ENCODE peak calls at places on chromosomes 2 and 18, in ten cellular contexts. One of them, this sample, is unnamed.

GRCh38 chr18:42617086-42617725 is 498.3 kb downstream of the RIT2 start:
- DNase-seq in Panc1: no peak
- DNase-seq in Karpas-422: no peak
- DNase-seq in uterus: no peak
- DNase-seq in epithelial cell of prostate: no peak
- DNase-seq in neuronal stem cell: no peak
- DNase-seq in upper lobe of right lung: no peak
- DNase-seq in tibial artery: no peak
- DNase-seq in body of pancreas: no peak
- DNase-seq in foreskin keratinocyte: no peak
- DNase-seq in this sample: no peak

GRCh38 chr18:79411614-79412526 is 16.1 kb downstream of the NFATC1 start:
- DNase-seq in Panc1: no peak
- DNase-seq in Karpas-422: no peak
- DNase-seq in uterus: no peak
- DNase-seq in epithelial cell of prostate: no peak
- DNase-seq in neuronal stem cell: no peak
- DNase-seq in upper lobe of right lung: peak
- DNase-seq in tibial artery: no peak
- DNase-seq in body of pancreas: no peak
- DNase-seq in foreskin keratinocyte: no peak
- DNase-seq in this sample: no peak

GRCh38 chr2:200653021-200653420 is 67.2 kb downstream of the AOX1 start:
- DNase-seq in Panc1: no peak
- DNase-seq in Karpas-422: no peak
- DNase-seq in uterus: no peak
- DNase-seq in epithelial cell of prostate: no peak
- DNase-seq in neuronal stem cell: no peak
- DNase-seq in upper lobe of right lung: no peak
- DNase-seq in tibial artery: no peak
- DNase-seq in body of pancreas: peak
- DNase-seq in foreskin keratinocyte: no peak
- DNase-seq in this sample: no peak

GRCh38 chr2:10839813-10840212 is 27.2 kb upstream of the PDIA6 start:
- DNase-seq in Panc1: no peak
- DNase-seq in Karpas-422: no peak
- DNase-seq in uterus: no peak
- DNase-seq in epithelial cell of prostate: no peak
- DNase-seq in neuronal stem cell: no peak
- DNase-seq in upper lobe of right lung: no peak
- DNase-seq in tibial artery: no peak
- DNase-seq in body of pancreas: no peak
- DNase-seq in foreskin keratinocyte: no peak
- DNase-seq in this sample: no peak

GRCh38 chr2:1727101-1727771 is 17.1 kb downstream of the PXDN start:
- DNase-seq in Panc1: no peak
- DNase-seq in Karpas-422: no peak
- DNase-seq in uterus: peak
- DNase-seq in epithelial cell of prostate: no peak
- DNase-seq in neuronal stem cell: no peak
- DNase-seq in upper lobe of right lung: no peak
- DNase-seq in tibial artery: peak
- DNase-seq in body of pancreas: no peak
- DNase-seq in foreskin keratinocyte: no peak
- DNase-seq in this sample: peak

GRCh38 chr18:10437837-10438236 is 16.6 kb upstream of the APCDD1 start:
- DNase-seq in Panc1: peak
- DNase-seq in Karpas-422: no peak
- DNase-seq in uterus: no peak
- DNase-seq in epithelial cell of prostate: no peak
- DNase-seq in neuronal stem cell: no peak
- DNase-seq in upper lobe of right lung: no peak
- DNase-seq in tibial artery: no peak
- DNase-seq in body of pancreas: no peak
- DNase-seq in foreskin keratinocyte: no peak
- DNase-seq in this sample: no peak

GRCh38 chr2:96923810-96924774 is 54.2 kb upstream of the SEMA4C start:
- DNase-seq in Panc1: no peak
- DNase-seq in Karpas-422: no peak
- DNase-seq in uterus: no peak
- DNase-seq in epithelial cell of prostate: no peak
- DNase-seq in neuronal stem cell: no peak
- DNase-seq in upper lobe of right lung: no peak
- DNase-seq in tibial artery: no peak
- DNase-seq in body of pancreas: no peak
- DNase-seq in foreskin keratinocyte: no peak
- DNase-seq in this sample: no peak

GRCh38 chr2:56239030-56239429 is 55.2 kb downstream of the CCDC85A start:
- DNase-seq in Panc1: no peak
- DNase-seq in Karpas-422: no peak
- DNase-seq in uterus: no peak
- DNase-seq in epithelial cell of prostate: no peak
- DNase-seq in neuronal stem cell: no peak
- DNase-seq in upper lobe of right lung: no peak
- DNase-seq in tibial artery: no peak
- DNase-seq in body of pancreas: no peak
- DNase-seq in foreskin keratinocyte: no peak
- DNase-seq in this sample: no peak

DNA sequence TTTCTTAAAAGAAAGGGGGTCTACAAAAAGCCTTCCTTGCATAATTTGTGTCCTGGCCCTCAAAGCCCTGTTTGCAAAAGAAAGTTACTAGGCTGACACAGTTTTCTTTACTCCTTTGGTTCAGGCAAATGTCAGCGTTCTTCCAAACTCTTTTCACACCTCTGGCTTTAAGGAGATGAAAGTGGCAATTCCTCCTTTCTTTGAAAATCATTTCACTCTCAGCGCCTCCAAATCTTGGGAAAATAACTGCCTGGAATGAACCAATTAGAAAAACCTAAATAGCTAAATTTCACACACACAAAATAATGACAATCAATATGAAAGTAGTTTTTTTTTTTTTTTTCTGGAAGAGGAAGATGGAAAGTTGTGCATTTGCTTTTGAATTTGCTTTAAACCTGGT is 1.6 kb downstream of the MEIS1 start:
- DNase-seq in Panc1: no peak
- DNase-seq in Karpas-422: no peak
- DNase-seq in uterus: no peak
- DNase-seq in epithelial cell of prostate: no peak
- DNase-seq in neuronal stem cell: no peak
- DNase-seq in upper lobe of right lung: no peak
- DNase-seq in tibial artery: no peak
- DNase-seq in body of pancreas: no peak
- DNase-seq in foreskin keratinocyte: peak
- DNase-seq in this sample: no peak
- H3K27ac ChIP-seq in Panc1: no peak
- H3K27ac ChIP-seq in Karpas-422: no peak
- H3K27ac ChIP-seq in uterus: peak
- H3K27ac ChIP-seq in epithelial cell of prostate: peak
- H3K27ac ChIP-seq in neuronal stem cell: no peak
- H3K27ac ChIP-seq in upper lobe of right lung: peak
- H3K27ac ChIP-seq in tibial artery: peak
- H3K27ac ChIP-seq in body of pancreas: no peak
- H3K27ac ChIP-seq in foreskin keratinocyte: peak
- H3K27ac ChIP-seq in this sample: peak

GRCh38 chr2:57490746-57491145 is 555.9 kb upstream of the VRK2 start:
- DNase-seq in Panc1: no peak
- DNase-seq in Karpas-422: no peak
- DNase-seq in uterus: no peak
- DNase-seq in epithelial cell of prostate: no peak
- DNase-seq in neuronal stem cell: no peak
- DNase-seq in upper lobe of right lung: no peak
- DNase-seq in tibial artery: no peak
- DNase-seq in body of pancreas: no peak
- DNase-seq in foreskin keratinocyte: no peak
- DNase-seq in this sample: no peak
- H3K27ac ChIP-seq in Panc1: no peak
- H3K27ac ChIP-seq in Karpas-422: no peak
- H3K27ac ChIP-seq in uterus: no peak
- H3K27ac ChIP-seq in epithelial cell of prostate: peak
- H3K27ac ChIP-seq in neuronal stem cell: no peak
- H3K27ac ChIP-seq in upper lobe of right lung: no peak
- H3K27ac ChIP-seq in tibial artery: no peak
- H3K27ac ChIP-seq in body of pancreas: no peak
- H3K27ac ChIP-seq in foreskin keratinocyte: no peak
- H3K27ac ChIP-seq in this sample: no peak

GRCh38 chr2:109676346-109676897 is 62.3 kb downstream of the SOWAHC start:
- DNase-seq in Panc1: no peak
- DNase-seq in Karpas-422: no peak
- DNase-seq in uterus: no peak
- DNase-seq in epithelial cell of prostate: no peak
- DNase-seq in neuronal stem cell: no peak
- DNase-seq in upper lobe of right lung: no peak
- DNase-seq in tibial artery: no peak
- DNase-seq in body of pancreas: no peak
- DNase-seq in foreskin keratinocyte: peak
- DNase-seq in this sample: no peak

GRCh38 chr2:109674894-109675534 is 60.9 kb downstream of the SOWAHC start:
- DNase-seq in Panc1: no peak
- DNase-seq in Karpas-422: no peak
- DNase-seq in uterus: no peak
- DNase-seq in epithelial cell of prostate: no peak
- DNase-seq in neuronal stem cell: no peak
- DNase-seq in upper lobe of right lung: no peak
- DNase-seq in tibial artery: no peak
- DNase-seq in body of pancreas: no peak
- DNase-seq in foreskin keratinocyte: no peak
- DNase-seq in this sample: no peak

GRCh38 chr2:109677815-109678580 is 63.8 kb downstream of the SOWAHC start:
- DNase-seq in Panc1: no peak
- DNase-seq in Karpas-422: no peak
- DNase-seq in uterus: no peak
- DNase-seq in epithelial cell of prostate: no peak
- DNase-seq in neuronal stem cell: no peak
- DNase-seq in upper lobe of right lung: no peak
- DNase-seq in tibial artery: no peak
- DNase-seq in body of pancreas: no peak
- DNase-seq in foreskin keratinocyte: no peak
- DNase-seq in this sample: no peak

GRCh38 chr2:109679627-109680026 is 65.5 kb downstream of the SOWAHC start:
- DNase-seq in Panc1: no peak
- DNase-seq in Karpas-422: no peak
- DNase-seq in uterus: no peak
- DNase-seq in epithelial cell of prostate: no peak
- DNase-seq in neuronal stem cell: no peak
- DNase-seq in upper lobe of right lung: no peak
- DNase-seq in tibial artery: no peak
- DNase-seq in body of pancreas: no peak
- DNase-seq in foreskin keratinocyte: no peak
- DNase-seq in this sample: no peak

DNA sequence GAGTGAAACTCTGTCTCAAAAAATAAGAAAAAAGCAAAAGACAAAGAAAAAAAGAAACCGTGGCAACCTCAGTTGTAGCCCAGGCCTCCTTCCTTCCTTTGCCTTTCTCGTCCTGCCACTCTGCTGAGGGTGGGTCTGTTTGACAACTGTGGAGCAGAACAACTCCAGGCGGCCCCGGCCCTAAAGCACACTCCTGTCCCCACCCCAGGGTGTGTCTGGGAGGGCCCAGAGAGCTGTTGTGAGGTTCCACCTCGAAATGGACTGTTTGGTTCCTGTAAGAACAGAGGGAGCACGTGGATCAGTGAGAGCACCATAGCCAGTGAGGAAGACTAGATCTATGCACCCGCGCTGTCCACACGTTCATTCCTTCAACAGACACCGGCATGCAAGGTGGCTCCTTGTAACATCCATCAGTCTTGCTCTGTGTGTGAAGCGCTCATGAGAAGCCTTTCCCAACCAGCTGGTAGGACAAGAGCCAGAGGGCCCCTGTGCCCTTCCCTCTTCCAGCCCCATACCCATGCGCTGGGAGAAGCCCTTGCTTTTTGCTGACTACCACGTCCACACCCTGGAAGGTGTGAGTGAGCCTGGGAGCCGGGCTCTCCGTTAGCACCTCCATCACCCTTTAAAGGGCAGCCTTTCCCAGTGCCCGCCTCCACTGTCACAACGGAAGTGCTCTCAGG is 61.6 kb downstream of the SOWAHC start:
- DNase-seq in Panc1: no peak
- DNase-seq in Karpas-422: no peak
- DNase-seq in uterus: no peak
- DNase-seq in epithelial cell of prostate: no peak
- DNase-seq in neuronal stem cell: no peak
- DNase-seq in upper lobe of right lung: no peak
- DNase-seq in tibial artery: no peak
- DNase-seq in body of pancreas: no peak
- DNase-seq in foreskin keratinocyte: no peak
- DNase-seq in this sample: no peak
- H3K27ac ChIP-seq in Panc1: no peak
- H3K27ac ChIP-seq in Karpas-422: no peak
- H3K27ac ChIP-seq in uterus: no peak
- H3K27ac ChIP-seq in epithelial cell of prostate: peak
- H3K27ac ChIP-seq in neuronal stem cell: no peak
- H3K27ac ChIP-seq in upper lobe of right lung: no peak
- H3K27ac ChIP-seq in tibial artery: no peak
- H3K27ac ChIP-seq in body of pancreas: no peak
- H3K27ac ChIP-seq in foreskin keratinocyte: no peak
- H3K27ac ChIP-seq in this sample: no peak

GRCh38 chr2:16102976-16103380 is 162.6 kb downstream of the MYCN start:
- DNase-seq in Panc1: no peak
- DNase-seq in Karpas-422: no peak
- DNase-seq in uterus: no peak
- DNase-seq in epithelial cell of prostate: no peak
- DNase-seq in neuronal stem cell: no peak
- DNase-seq in upper lobe of right lung: no peak
- DNase-seq in tibial artery: no peak
- DNase-seq in body of pancreas: no peak
- DNase-seq in foreskin keratinocyte: no peak
- DNase-seq in this sample: no peak

GRCh38 chr2:16102287-16102975 is 162.1 kb downstream of the MYCN start:
- DNase-seq in Panc1: no peak
- DNase-seq in Karpas-422: no peak
- DNase-seq in uterus: no peak
- DNase-seq in epithelial cell of prostate: no peak
- DNase-seq in neuronal stem cell: no peak
- DNase-seq in upper lobe of right lung: no peak
- DNase-seq in tibial artery: no peak
- DNase-seq in body of pancreas: no peak
- DNase-seq in foreskin keratinocyte: no peak
- DNase-seq in this sample: no peak

GRCh38 chr2:16100006-16100405 is 159.7 kb downstream of the MYCN start:
- DNase-seq in Panc1: no peak
- DNase-seq in Karpas-422: no peak
- DNase-seq in uterus: no peak
- DNase-seq in epithelial cell of prostate: no peak
- DNase-seq in neuronal stem cell: no peak
- DNase-seq in upper lobe of right lung: no peak
- DNase-seq in tibial artery: no peak
- DNase-seq in body of pancreas: no peak
- DNase-seq in foreskin keratinocyte: peak
- DNase-seq in this sample: no peak

GRCh38 chr2:16099326-16099725 is 159.0 kb downstream of the MYCN start:
- DNase-seq in Panc1: no peak
- DNase-seq in Karpas-422: no peak
- DNase-seq in uterus: no peak
- DNase-seq in epithelial cell of prostate: no peak
- DNase-seq in neuronal stem cell: no peak
- DNase-seq in upper lobe of right lung: no peak
- DNase-seq in tibial artery: no peak
- DNase-seq in body of pancreas: no peak
- DNase-seq in foreskin keratinocyte: no peak
- DNase-seq in this sample: no peak

DNA sequence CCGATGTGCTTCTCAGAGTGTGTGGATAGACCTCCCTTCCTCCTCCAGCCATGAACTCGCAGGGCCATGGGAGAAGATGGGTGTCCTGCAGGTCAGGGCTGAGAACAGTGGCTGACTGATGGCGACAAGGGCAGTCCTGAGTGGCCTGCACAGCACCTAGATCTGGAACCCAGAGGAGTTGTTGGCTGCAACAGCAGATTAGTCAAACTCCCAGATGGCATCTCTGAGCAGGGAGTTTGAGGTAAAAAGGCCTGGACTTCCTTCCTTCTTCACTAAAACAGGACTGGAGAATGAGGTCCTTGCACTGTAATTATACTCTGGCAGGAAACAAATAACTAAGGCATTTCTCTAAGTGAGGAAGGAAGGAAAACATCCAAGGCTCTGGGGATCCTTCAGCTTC is 160.8 kb downstream of the MYCN start:
- DNase-seq in Panc1: no peak
- DNase-seq in Karpas-422: no peak
- DNase-seq in uterus: no peak
- DNase-seq in epithelial cell of prostate: no peak
- DNase-seq in neuronal stem cell: no peak
- DNase-seq in upper lobe of right lung: no peak
- DNase-seq in tibial artery: no peak
- DNase-seq in body of pancreas: no peak
- DNase-seq in foreskin keratinocyte: no peak
- DNase-seq in this sample: no peak
- H3K27ac ChIP-seq in Panc1: no peak
- H3K27ac ChIP-seq in Karpas-422: no peak
- H3K27ac ChIP-seq in uterus: no peak
- H3K27ac ChIP-seq in epithelial cell of prostate: no peak
- H3K27ac ChIP-seq in neuronal stem cell: no peak
- H3K27ac ChIP-seq in upper lobe of right lung: no peak
- H3K27ac ChIP-seq in tibial artery: no peak
- H3K27ac ChIP-seq in body of pancreas: no peak
- H3K27ac ChIP-seq in foreskin keratinocyte: no peak
- H3K27ac ChIP-seq in this sample: no peak

This sample was measured in right atrium auricular region.